ENCODE peak calls at places on chromosomes 6 and 20, in seven cellular contexts. N, U, X, F, H, M and Y are unnamed samples.

GRCh38 chr6:18893540-18894269 is 506.6 kb downstream of the RNF144B start:
- DNase-seq in N (no peak), U (no peak), X (no peak), F (no peak), H (no peak), M (no peak), Y (peak)

GRCh38 chr6:107293421-107293820 is 165.9 kb downstream of the PDSS2 start:
- DNase-seq in N (no peak), U (no peak), X (no peak), F (no peak), H (no peak), M (no peak), Y (no peak)

GRCh38 chr6:9539231-9539755 is 875.6 kb downstream of the TFAP2A start:
- DNase-seq in N (no peak), U (no peak), X (no peak), F (no peak), H (no peak), M (no peak), Y (no peak)

GRCh38 chr6:31352497-31353368 is 4.2 kb downstream of the HLA-B start:
- DNase-seq in N (no peak), U (no peak), X (peak), F (no peak), H (no peak), M (no peak), Y (no peak)

GRCh38 chr6:12286381-12287132 is 3.6 kb upstream of the EDN1 start:
- DNase-seq in N (peak), U (no peak), X (no peak), F (no peak), H (no peak), M (peak), Y (no peak)

GRCh38 chr6:135423649-135424128 is 73.9 kb downstream of the AHI1 start:
- DNase-seq in N (peak), U (no peak), X (peak), F (no peak), H (peak), M (peak), Y (peak)

GRCh38 chr20:49388790-49389189 is 93.7 kb downstream of the KCNB1 start:
- DNase-seq in N (no peak), U (no peak), X (no peak), F (no peak), H (no peak), M (no peak), Y (peak)

GRCh38 chr6:122953766-122954165 is 42.3 kb upstream of the CLVS2 start:
- DNase-seq in N (peak), U (no peak), X (no peak), F (no peak), H (no peak), M (no peak), Y (no peak)

GRCh38 chr20:7406671-7407070 is 533.6 kb downstream of the HAO1 start:
- DNase-seq in N (peak), U (no peak), X (no peak), F (no peak), H (no peak), M (no peak), Y (no peak)

GRCh38 chr6:159759645-159760044 is 2.2 kb upstream of the ACAT2 start:
- DNase-seq in N (peak), U (no peak), X (no peak), F (no peak), H (no peak), M (no peak), Y (peak)

GRCh38 chr6:35170166-35170565 is 29.0 kb upstream of the TCP11 start:
- DNase-seq in N (no peak), U (no peak), X (no peak), F (no peak), H (no peak), M (no peak), Y (no peak)

GRCh38 chr6:53598584-53598983 is 53.7 kb upstream of the GCLC start:
- DNase-seq in N (no peak), U (no peak), X (no peak), F (no peak), H (no peak), M (peak), Y (no peak)

GRCh38 chr6:16524380-16524707 is 236.9 kb downstream of the ATXN1 start:
- DNase-seq in N (no peak), U (no peak), X (no peak), F (no peak), H (no peak), M (peak), Y (peak)

GRCh38 chr20:3471397-3472021 is 691 bp downstream of the ATRN start:
- DNase-seq in N (no peak), U (no peak), X (peak), F (no peak), H (no peak), M (no peak), Y (peak)

GRCh38 chr6:112983741-112984221 is 636.7 kb downstream of the RFPL4B start:
- DNase-seq in N (peak), U (no peak), X (no peak), F (no peak), H (no peak), M (peak), Y (no peak)

GRCh38 chr6:143773503-143773902 is 69.6 kb upstream of the LTV1 start:
- DNase-seq in N (no peak), U (no peak), X (no peak), F (no peak), H (no peak), M (peak), Y (no peak)

GRCh38 chr6:5303711-5304110 is 42.4 kb downstream of the FARS2 start:
- DNase-seq in N (no peak), U (no peak), X (no peak), F (no peak), H (no peak), M (no peak), Y (no peak)

GRCh38 chr20:19621072-19621471 is 137.0 kb upstream of the RIN2 start:
- DNase-seq in N (no peak), U (no peak), X (no peak), F (no peak), H (no peak), M (no peak), Y (no peak)

GRCh38 chr6:95095271-95095670 is 482.1 kb upstream of the MANEA start:
- DNase-seq in N (no peak), U (no peak), X (no peak), F (no peak), H (no peak), M (no peak), Y (no peak)

GRCh38 chr6:7996538-7997225 is 67.5 kb downstream of the BLOC1S5 start:
- DNase-seq in N (peak), U (no peak), X (no peak), F (no peak), H (no peak), M (peak), Y (peak)

GRCh38 chr6:3811191-3811590 is 38.0 kb upstream of the FAM50B start:
- DNase-seq in N (no peak), U (no peak), X (no peak), F (no peak), H (no peak), M (no peak), Y (no peak)